ENCODE peak calls at places on chromosome 7, in six cellular contexts. B is DMS53; G is left kidney; E is naive thymus-derived CD8-positive, alpha-beta T cell; W is neural crest cell; C is CD4-positive, alpha-beta T cell. T is an unnamed sample.

GRCh38 chr7:121021266-121021969 is 32.9 kb downstream of the CPED1 start:
- DNase-seq in B (no peak), G (peak), E (no peak), W (no peak), C (no peak), T (no peak)

GRCh38 chr7:18541189-18541870 is 45.8 kb downstream of the HDAC9 start:
- DNase-seq in B (no peak), G (peak), E (no peak), W (no peak), C (no peak), T (no peak)

GRCh38 chr7:123643495-123644428 is 11.9 kb upstream of the LMOD2 start:
- DNase-seq in B (peak), G (peak), E (no peak), W (no peak), C (no peak), T (no peak)

GRCh38 chr7:48617988-48618387 is 306.4 kb upstream of the CDC14C start:
- DNase-seq in B (peak), G (no peak), E (no peak), W (no peak), C (no peak), T (no peak)

GRCh38 chr7:12674861-12675260 is 12.6 kb upstream of the ARL4A start:
- DNase-seq in B (peak), G (peak), E (peak), W (no peak), C (peak), T (no peak)

GRCh38 chr7:1169409-1170368 is 9.7 kb upstream of the ZFAND2A start:
- DNase-seq in B (peak), G (peak), E (peak), W (peak), C (peak), T (peak)

GRCh38 chr7:101743241-101743994 is 74.0 kb upstream of the CUX1 start:
- DNase-seq in B (peak), G (peak), E (peak), W (peak), C (peak), T (peak)

GRCh38 chr7:105130580-105130979 is 116.6 kb downstream of the KMT2E start:
- DNase-seq in B (no peak), G (no peak), E (no peak), W (no peak), C (no peak), T (no peak)

GRCh38 chr7:147483634-147484292 is 1106.8 kb upstream of the C7orf33 start:
- DNase-seq in B (peak), G (no peak), E (no peak), W (no peak), C (no peak), T (no peak)

GRCh38 chr7:77753173-77753572 is 45.1 kb downstream of the TMEM60 start:
- DNase-seq in B (peak), G (no peak), E (no peak), W (no peak), C (no peak), T (no peak)

GRCh38 chr7:2474813-2475677 is 1.2 kb downstream of the GRIFIN start:
- DNase-seq in B (peak), G (no peak), E (no peak), W (no peak), C (no peak), T (no peak)

GRCh38 chr7:50142421-50143113 is 49.5 kb upstream of the ZPBP start:
- DNase-seq in B (peak), G (peak), E (peak), W (no peak), C (no peak), T (no peak)

GRCh38 chr7:148153611-148154010 is 437.0 kb upstream of the C7orf33 start:
- DNase-seq in B (no peak), G (peak), E (no peak), W (no peak), C (no peak), T (no peak)

GRCh38 chr7:69847921-69848612 is 249.8 kb downstream of the AUTS2 start:
- DNase-seq in B (no peak), G (peak), E (no peak), W (no peak), C (no peak), T (no peak)

GRCh38 chr7:734808-735207 is 7.7 kb upstream of the PRKAR1B start:
- DNase-seq in B (no peak), G (no peak), E (no peak), W (no peak), C (no peak), T (no peak)

GRCh38 chr7:73909051-73909941 is 48.3 kb downstream of the TMEM270 start:
- DNase-seq in B (no peak), G (no peak), E (no peak), W (no peak), C (no peak), T (no peak)

GRCh38 chr7:43072530-43072929 is 39.9 kb upstream of the HECW1 start:
- DNase-seq in B (no peak), G (peak), E (no peak), W (no peak), C (no peak), T (no peak)

GRCh38 chr7:26584964-26585650 is 279.3 kb downstream of the SKAP2 start:
- DNase-seq in B (peak), G (peak), E (no peak), W (no peak), C (no peak), T (no peak)

GRCh38 chr7:120714945-120715344 is 143.0 kb downstream of the TSPAN12 start:
- DNase-seq in B (no peak), G (no peak), E (no peak), W (no peak), C (no peak), T (no peak)

GRCh38 chr7:107506683-107507339 is 37.0 kb downstream of the GPR22 start:
- DNase-seq in B (peak), G (peak), E (no peak), W (no peak), C (no peak), T (no peak)

GRCh38 chr7:86745019-86745745 is 101.5 kb downstream of the GRM3 start:
- DNase-seq in B (no peak), G (peak), E (no peak), W (no peak), C (no peak), T (no peak)

GRCh38 chr7:5472432-5473315 is 49.0 kb upstream of the TNRC18 start:
- DNase-seq in B (no peak), G (no peak), E (no peak), W (no peak), C (no peak), T (no peak)

GRCh38 chr7:25861704-25862253 is 290.2 kb upstream of the NFE2L3 start:
- DNase-seq in B (peak), G (peak), E (no peak), W (no peak), C (no peak), T (no peak)

GRCh38 chr7:101869026-101869900 is 51.8 kb downstream of the CUX1 start:
- DNase-seq in B (no peak), G (peak), E (no peak), W (no peak), C (no peak), T (no peak)

GRCh38 chr7:158249692-158250091 is 337.9 kb downstream of the PTPRN2 start:
- DNase-seq in B (no peak), G (no peak), E (no peak), W (no peak), C (no peak), T (no peak)

GRCh38 chr7:132485600-132486594 is 90.4 kb downstream of the PLXNA4 start:
- DNase-seq in B (no peak), G (peak), E (peak), W (no peak), C (peak), T (no peak)

GRCh38 chr7:47625861-47626444 is 44.0 kb upstream of the TNS3 start:
- DNase-seq in B (no peak), G (no peak), E (no peak), W (no peak), C (no peak), T (peak)

GRCh38 chr7:38932509-38933168 is 23.6 kb upstream of the VPS41 start:
- DNase-seq in B (peak), G (peak), E (peak), W (peak), C (no peak), T (peak)

GRCh38 chr7:91142743-91143142 is 121.5 kb upstream of the FZD1 start:
- DNase-seq in B (no peak), G (no peak), E (no peak), W (no peak), C (no peak), T (no peak)

GRCh38 chr7:43583424-43584199 is 704 bp downstream of the STK17A start:
- DNase-seq in B (peak), G (peak), E (peak), W (peak), C (peak), T (peak)

GRCh38 chr7:82264752-82265305 is 178.7 kb downstream of the CACNA2D1 start:
- DNase-seq in B (no peak), G (no peak), E (no peak), W (no peak), C (no peak), T (no peak)